ENCODE peak calls at places on chromosomes 1 and 21, in seven cellular contexts. J is H1, M is mesendoderm, F is IMR-90, L is H9, H is mesenchymal stem cell, A is neuronal stem cell. X is an unnamed sample. For H3K27me3, the result is how much of the 10 kb centered on the place peaks cover.

GRCh38 chr1:112718691-112719418 is 3.7 kb upstream of the PPM1J start:
- DNase-seq in L (peak), F (peak), H (peak), M (peak), A (peak), J (no peak), X (peak)

GRCh38 chr21:21624674-21625073 is 626.5 kb downstream of the NCAM2 start:
- DNase-seq in L (no peak), M (no peak), H (peak), J (no peak), A (no peak), F (peak), X (no peak)

GRCh38 chr1:119139857-119140176 is 636 bp downstream of the WARS2 start:
- DNase-seq in A (no peak), M (no peak), J (no peak), F (no peak), L (no peak), H (no peak), X (no peak)

GRCh38 chr1:17441265-17441992 is 2.0 kb upstream of the RCC2 start:
- DNase-seq in J (no peak), H (peak), M (peak), A (no peak), L (no peak), F (peak), X (peak)

GRCh38 chr1:101115112-101115511 is 89.5 kb upstream of the DPH5 start:
- DNase-seq in F (no peak), A (no peak), L (no peak), M (no peak), J (no peak), H (no peak), X (no peak)

GRCh38 chr1:183228650-183229220 is 42.7 kb downstream of the LAMC2 start:
- DNase-seq in A (no peak), J (no peak), F (no peak), H (no peak), L (no peak), M (no peak), X (no peak)

GRCh38 chr1:171595324-171595723 is 26.7 kb upstream of the MYOCOS start:
- DNase-seq in M (no peak), H (peak), F (peak), J (no peak), L (no peak), A (no peak), X (no peak)

GRCh38 chr1:13702425-13703127 is 2.6 kb downstream of the PRDM2 start:
- DNase-seq in A (no peak), H (no peak), F (no peak), M (no peak), L (no peak), J (no peak), X (no peak)

GRCh38 chr1:65812065-65812464 is 19.4 kb downstream of the PDE4B start:
- DNase-seq in L (no peak), J (no peak), M (peak), A (no peak), H (peak), F (peak), X (peak)

GRCh38 chr1:59427784-59428183 is 130.9 kb downstream of the FGGY start:
- DNase-seq in F (no peak), L (no peak), J (no peak), H (no peak), M (no peak), A (no peak), X (no peak)

GRCh38 chr1:229848762-229849677 is 218.0 kb upstream of the GALNT2 start:
- DNase-seq in F (peak), H (peak), L (no peak), M (peak), A (no peak), J (no peak), X (peak)

GRCh38 chr1:247482747-247483146 is 24.8 kb upstream of the OR2B11 start:
- DNase-seq in A (no peak), H (no peak), F (no peak), M (no peak), L (no peak), J (no peak), X (no peak)

GRCh38 chr1:200150721-200151120 is 123.2 kb downstream of the NR5A2 start:
- DNase-seq in M (peak), A (no peak), J (no peak), F (peak), L (no peak), H (peak), X (peak)

GRCh38 chr1:200153277-200154055 is 126.0 kb downstream of the NR5A2 start:
- DNase-seq in L (no peak), J (no peak), M (no peak), H (peak), A (no peak), F (no peak), X (no peak)

GRCh38 chr1:23122796-23123195 is 45.9 kb downstream of the LUZP1 start:
- DNase-seq in J (no peak), M (no peak), H (no peak), F (no peak), A (no peak), L (no peak), X (no peak)

GRCh38 chr1:30476911-30477459 is 246.4 kb downstream of the MATN1 start:
- DNase-seq in A (no peak), L (no peak), H (no peak), J (no peak), F (no peak), M (no peak), X (no peak)

GRCh38 chr1:78408192-78408591 is 82.6 kb upstream of the PTGFR start:
- DNase-seq in A (no peak), M (no peak), J (no peak), L (no peak), H (no peak), F (no peak), X (no peak)

GRCh38 chr21:14548751-14549150 is 2.6 kb upstream of the SAMSN1 start:
- DNase-seq in M (no peak), F (no peak), J (no peak), L (no peak), A (no peak), H (no peak), X (peak)

GRCh38 chr1:101781437-101781836 is 215.3 kb downstream of the OLFM3 start:
- DNase-seq in H (peak), M (no peak), F (no peak), J (no peak), A (no peak), L (no peak), X (no peak)

GRCh38 chr1:241934181-241934815 is 23.3 kb upstream of the BECN2 start:
- DNase-seq in M (peak), L (peak), J (peak), F (no peak), A (peak), H (no peak), X (no peak)

GRCh38 chr1:53316058-53316741 is 11.7 kb downstream of the LRP8 start:
- DNase-seq in M (peak), A (no peak), F (peak), H (peak), J (no peak), L (no peak), X (no peak)

GRCh38 chr21:29547998-29548397 is 249.3 kb downstream of the BACH1 start:
- DNase-seq in J (no peak), A (no peak), L (no peak), H (no peak), F (no peak), M (no peak), X (no peak)

GRCh38 chr1:1020000-1020404 is at the start of gene AGRN:
- DNase-seq in J (no peak), F (no peak), L (peak), M (no peak), H (peak), A (no peak), X (no peak)

GRCh38 chr1:192639607-192640368 is 3.8 kb downstream of the RGS13 start:
- DNase-seq in M (no peak), J (no peak), F (peak), H (peak), A (no peak), L (no peak), X (peak)

GRCh38 chr1:10644307-10645128 is 151.9 kb downstream of the CASZ1 start:
- DNase-seq in L (no peak), F (peak), J (no peak), M (no peak), H (no peak), A (no peak), X (no peak)

GRCh38 chr1:28516518-28516956 is 10.7 kb downstream of the RCC1 start:
- DNase-seq in L (no peak), F (no peak), H (peak), J (no peak), A (no peak), M (no peak), X (peak)

GRCh38 chr1:25009675-25010262 is 79.7 kb upstream of the RUNX3 start:
- DNase-seq in A (no peak), J (no peak), H (no peak), L (no peak), M (no peak), F (no peak), X (no peak)

GRCh38 chr1:230878584-230878975 is 10.3 kb upstream of the C1orf198 start:
- DNase-seq in A (no peak), F (peak), M (no peak), L (no peak), J (no peak), H (peak), X (no peak)

GRCh38 chr1:19495816-19496528 is 10.6 kb upstream of the CAPZB start:
- DNase-seq in H (no peak), F (peak), J (no peak), A (no peak), M (no peak), L (no peak), X (no peak)

GRCh38 chr21:45439171-45439872 is 34.4 kb downstream of the COL18A1 start:
- DNase-seq in A (peak), J (peak), H (peak), M (peak), L (peak), F (peak), X (peak)

GRCh38 chr1:58815680-58816071 is 31.8 kb upstream of the JUN start:
- DNase-seq in M (peak), A (no peak), F (no peak), H (peak), L (peak), J (no peak), X (peak)

GRCh38 chr1:116224111-116224510 is 112.9 kb downstream of the MAB21L3 start:
- DNase-seq in J (no peak), M (no peak), A (no peak), L (no peak), H (no peak), F (no peak), X (no peak)

GRCh38 chr1:166900987-166901386 is 24.9 kb upstream of the TADA1 start:
- DNase-seq in H (no peak), L (no peak), F (no peak), J (no peak), A (no peak), M (peak), X (no peak)

GRCh38 chr1:209513226-209513625 is 70.3 kb upstream of the CAMK1G start:
- DNase-seq in F (peak), A (peak), H (peak), L (peak), J (no peak), M (peak), X (peak)

GRCh38 chr1:31708324-31708723 is 4.5 kb upstream of the COL16A1 start:
- DNase-seq in H (peak), J (no peak), F (peak), A (no peak), L (no peak), M (no peak), X (peak)

GRCh38 chr1:80988896-80989295 is 811.8 kb upstream of the ADGRL2 start:
- DNase-seq in L (no peak), M (no peak), H (no peak), J (no peak), A (no peak), F (no peak), X (no peak)

GRCh38 chr1:30888391-30888790 is 20.2 kb downstream of the SDC3 start:
- DNase-seq in J (no peak), A (no peak), H (peak), L (no peak), M (no peak), F (peak), X (no peak)

GRCh38 chr1:161335796-161336195 is 21.6 kb downstream of the SDHC start:
- DNase-seq in M (no peak), H (no peak), L (no peak), J (no peak), A (no peak), F (peak), X (no peak)
- H3K23ac ChIP-seq in M (no peak), H (no peak), L (no peak), J (no peak), A (no peak), F (no peak), X (no peak)

GRCh38 chr1:6465461-6466005 is 440 bp downstream of the TNFRSF25 start:
- DNase-seq in H (no peak), J (no peak), A (no peak), L (no peak), M (no peak), F (no peak), X (no peak)
- H3K27me3 ChIP-seq in H (under half), J (under half), A (under half), L (under half), M (under half), F (under half), X (under half)

GRCh38 chr21:26949830-26950229 is 17.1 kb downstream of the ADAMTS5 start:
- DNase-seq in J (no peak), H (no peak), F (no peak), L (no peak), M (no peak), A (no peak), X (no peak)
- H3K23ac ChIP-seq in J (no peak), H (no peak), F (no peak), L (no peak), M (no peak), A (no peak), X (no peak)

DNA sequence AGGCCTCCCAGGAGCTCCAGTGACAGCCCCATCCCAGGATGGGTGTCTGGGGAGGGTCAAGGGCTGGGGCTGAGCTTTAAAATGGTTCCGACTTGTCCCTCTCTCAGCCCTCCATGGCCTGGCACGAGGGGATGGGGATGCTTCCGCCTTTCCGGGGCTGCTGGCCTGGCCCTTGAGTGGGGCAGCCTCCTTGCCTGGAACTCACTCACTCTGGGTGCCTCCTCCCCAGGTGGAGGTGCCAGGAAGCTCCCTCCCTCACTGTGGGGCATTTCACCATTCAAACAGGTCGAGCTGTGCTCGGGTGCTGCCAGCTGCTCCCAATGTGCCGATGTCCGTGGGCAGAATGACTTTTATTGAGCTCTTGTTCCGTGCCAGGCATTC is 24.2 kb downstream of the PCSK9 start:
- DNase-seq in L (no peak), F (no peak), A (no peak), H (no peak), M (no peak), J (no peak), X (no peak)
- H3K27me3 ChIP-seq in L (under half), F (under half), A (under half), H (under half), M (under half), J (under half), X (under half)

DNA sequence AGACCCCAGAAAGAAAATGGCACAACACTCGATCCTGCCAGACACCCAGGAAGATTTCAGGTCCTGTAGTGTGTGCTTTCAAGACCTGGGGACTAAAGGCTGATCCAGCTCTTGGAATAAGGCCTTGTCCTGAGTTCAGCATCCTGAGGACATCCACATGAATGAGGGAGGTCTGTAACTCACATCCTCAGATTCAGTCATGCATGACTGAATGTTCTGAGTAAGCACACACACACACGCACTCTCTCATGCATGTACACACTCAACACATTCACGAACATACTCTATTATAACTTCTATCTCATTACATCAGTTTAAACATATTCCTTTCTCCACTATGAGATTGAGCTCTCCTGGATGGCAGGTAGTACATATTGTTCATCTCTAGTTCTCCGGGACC is 273.4 kb upstream of the BEND5 start:
- DNase-seq in H (no peak), M (no peak), L (no peak), F (no peak), A (no peak), J (no peak), X (no peak)
- H3K23ac ChIP-seq in H (no peak), M (no peak), L (no peak), F (no peak), A (no peak), J (no peak), X (no peak)

GRCh38 chr1:9324246-9325096 is 31.8 kb downstream of the SPSB1 start:
- DNase-seq in J (no peak), L (no peak), A (no peak), F (no peak), M (no peak), H (no peak), X (peak)
- H3K27me3 ChIP-seq in J (under half), L (under half), A (under half), F (under half), M (under half), H (under half), X (under half)

GRCh38 chr1:40454873-40455272 is 4.6 kb downstream of the ZFP69B start:
- DNase-seq in A (no peak), F (no peak), L (no peak), J (no peak), M (no peak), H (no peak), X (no peak)

GRCh38 chr1:40451238-40451585 is 936 bp downstream of the ZFP69B start:
- DNase-seq in M (peak), F (no peak), J (no peak), H (no peak), A (no peak), L (no peak), X (no peak)

GRCh38 chr1:40450491-40451237 is 388 bp downstream of the ZFP69B start:
- DNase-seq in M (peak), H (peak), J (no peak), L (peak), F (peak), A (no peak), X (no peak)

GRCh38 chr1:40449684-40450490 is at the start of gene ZFP69B:
- DNase-seq in M (peak), J (peak), A (peak), L (peak), H (peak), F (peak), X (peak)
- H3K23ac ChIP-seq in M (no peak), J (no peak), A (peak), L (no peak), H (no peak), F (peak), X (no peak)